ENCODE peak calls at places on chromosome 2, in five cellular contexts. One of them, this sample, is unnamed.

GRCh38 chr2:238025741-238026360 is 35.0 kb upstream of the SCLY start:
- DNase-seq in GM23248: no peak
- DNase-seq in IMR-90: no peak
- DNase-seq in K562: no peak
- DNase-seq in endothelial cell of umbilical vein: no peak
- DNase-seq in this sample: no peak

GRCh38 chr2:19359456-19359855 is 1.0 kb upstream of the OSR1 start:
- DNase-seq in GM23248: no peak
- DNase-seq in IMR-90: no peak
- DNase-seq in K562: no peak
- DNase-seq in endothelial cell of umbilical vein: no peak
- DNase-seq in this sample: no peak

GRCh38 chr2:237687666-237688065 is 60.3 kb downstream of the LRRFIP1 start:
- DNase-seq in GM23248: peak
- DNase-seq in IMR-90: peak
- DNase-seq in K562: peak
- DNase-seq in endothelial cell of umbilical vein: no peak
- DNase-seq in this sample: peak

GRCh38 chr2:55268288-55268906 is 634 bp downstream of the MTIF2 start:
- DNase-seq in GM23248: no peak
- DNase-seq in IMR-90: no peak
- DNase-seq in K562: no peak
- DNase-seq in endothelial cell of umbilical vein: no peak
- DNase-seq in this sample: no peak

GRCh38 chr2:58516695-58517094 is 275.6 kb upstream of the FANCL start:
- DNase-seq in GM23248: no peak
- DNase-seq in IMR-90: no peak
- DNase-seq in K562: no peak
- DNase-seq in endothelial cell of umbilical vein: no peak
- DNase-seq in this sample: no peak

GRCh38 chr2:112768432-112768831 is 4.0 kb upstream of the CKAP2L start:
- DNase-seq in GM23248: peak
- DNase-seq in IMR-90: peak
- DNase-seq in K562: no peak
- DNase-seq in endothelial cell of umbilical vein: no peak
- DNase-seq in this sample: no peak

GRCh38 chr2:217795067-217795466 is 207.7 kb downstream of the TNS1 start:
- DNase-seq in GM23248: no peak
- DNase-seq in IMR-90: no peak
- DNase-seq in K562: no peak
- DNase-seq in endothelial cell of umbilical vein: no peak
- DNase-seq in this sample: peak

GRCh38 chr2:124272442-124272841 is 247.4 kb downstream of the CNTNAP5 start:
- DNase-seq in GM23248: no peak
- DNase-seq in IMR-90: no peak
- DNase-seq in K562: no peak
- DNase-seq in endothelial cell of umbilical vein: no peak
- DNase-seq in this sample: no peak

GRCh38 chr2:109089602-109090300 is 39.3 kb upstream of the SH3RF3 start:
- DNase-seq in GM23248: peak
- DNase-seq in IMR-90: peak
- DNase-seq in K562: no peak
- DNase-seq in endothelial cell of umbilical vein: peak
- DNase-seq in this sample: no peak

GRCh38 chr2:110101280-110101844 is 14.3 kb downstream of the MALL start:
- DNase-seq in GM23248: peak
- DNase-seq in IMR-90: peak
- DNase-seq in K562: peak
- DNase-seq in endothelial cell of umbilical vein: peak
- DNase-seq in this sample: peak

GRCh38 chr2:105754999-105755398 is 10.3 kb downstream of the NCK2 start:
- DNase-seq in GM23248: no peak
- DNase-seq in IMR-90: no peak
- DNase-seq in K562: no peak
- DNase-seq in endothelial cell of umbilical vein: no peak
- DNase-seq in this sample: no peak

GRCh38 chr2:20226152-20226545 is 1.2 kb upstream of the SDC1 start:
- DNase-seq in GM23248: no peak
- DNase-seq in IMR-90: no peak
- DNase-seq in K562: no peak
- DNase-seq in endothelial cell of umbilical vein: no peak
- DNase-seq in this sample: no peak

GRCh38 chr2:16175247-16175825 is 235.0 kb downstream of the MYCN start:
- DNase-seq in GM23248: no peak
- DNase-seq in IMR-90: no peak
- DNase-seq in K562: no peak
- DNase-seq in endothelial cell of umbilical vein: no peak
- DNase-seq in this sample: no peak

GRCh38 chr2:5697554-5697953 is 5.4 kb downstream of the SOX11 start:
- DNase-seq in GM23248: no peak
- DNase-seq in IMR-90: no peak
- DNase-seq in K562: no peak
- DNase-seq in endothelial cell of umbilical vein: no peak
- DNase-seq in this sample: no peak

GRCh38 chr2:40535891-40536290 is 84.0 kb upstream of the SLC8A1 start:
- DNase-seq in GM23248: no peak
- DNase-seq in IMR-90: no peak
- DNase-seq in K562: no peak
- DNase-seq in endothelial cell of umbilical vein: no peak
- DNase-seq in this sample: no peak

GRCh38 chr2:110642360-110642759 is 35.5 kb downstream of the BUB1 start:
- DNase-seq in GM23248: no peak
- DNase-seq in IMR-90: no peak
- DNase-seq in K562: no peak
- DNase-seq in endothelial cell of umbilical vein: no peak
- DNase-seq in this sample: no peak

GRCh38 chr2:165901996-165902395 is 51.6 kb downstream of the TTC21B start:
- DNase-seq in GM23248: no peak
- DNase-seq in IMR-90: no peak
- DNase-seq in K562: no peak
- DNase-seq in endothelial cell of umbilical vein: no peak
- DNase-seq in this sample: no peak

GRCh38 chr2:1750935-1751767 is 6.8 kb upstream of the PXDN start:
- DNase-seq in GM23248: peak
- DNase-seq in IMR-90: peak
- DNase-seq in K562: peak
- DNase-seq in endothelial cell of umbilical vein: peak
- DNase-seq in this sample: peak

GRCh38 chr2:15782009-15782751 is 158.2 kb upstream of the MYCN start:
- DNase-seq in GM23248: peak
- DNase-seq in IMR-90: no peak
- DNase-seq in K562: no peak
- DNase-seq in endothelial cell of umbilical vein: no peak
- DNase-seq in this sample: no peak

GRCh38 chr2:233814063-233814435 is 35.9 kb downstream of the MROH2A start:
- DNase-seq in GM23248: no peak
- DNase-seq in IMR-90: peak
- DNase-seq in K562: no peak
- DNase-seq in endothelial cell of umbilical vein: no peak
- DNase-seq in this sample: no peak

GRCh38 chr2:23235292-23235691 is 149.7 kb upstream of the KLHL29 start:
- DNase-seq in GM23248: peak
- DNase-seq in IMR-90: no peak
- DNase-seq in K562: no peak
- DNase-seq in endothelial cell of umbilical vein: no peak
- DNase-seq in this sample: no peak

GRCh38 chr2:40032650-40033319 is 253.7 kb upstream of the THUMPD2 start:
- DNase-seq in GM23248: peak
- DNase-seq in IMR-90: peak
- DNase-seq in K562: no peak
- DNase-seq in endothelial cell of umbilical vein: peak
- DNase-seq in this sample: no peak

GRCh38 chr2:162266468-162266754 is 23.2 kb upstream of the FAP start:
- DNase-seq in GM23248: no peak
- DNase-seq in IMR-90: no peak
- DNase-seq in K562: no peak
- DNase-seq in endothelial cell of umbilical vein: no peak
- DNase-seq in this sample: no peak

GRCh38 chr2:115294999-115295398 is 852.6 kb downstream of the DPP10 start:
- DNase-seq in GM23248: no peak
- DNase-seq in IMR-90: no peak
- DNase-seq in K562: no peak
- DNase-seq in endothelial cell of umbilical vein: no peak
- DNase-seq in this sample: no peak

GRCh38 chr2:197200056-197200455 is 110.5 kb downstream of the ANKRD44 start:
- DNase-seq in GM23248: no peak
- DNase-seq in IMR-90: no peak
- DNase-seq in K562: no peak
- DNase-seq in endothelial cell of umbilical vein: no peak
- DNase-seq in this sample: no peak

GRCh38 chr2:118842687-118843491 is 4.6 kb downstream of the EN1 start:
- DNase-seq in GM23248: no peak
- DNase-seq in IMR-90: no peak
- DNase-seq in K562: no peak
- DNase-seq in endothelial cell of umbilical vein: peak
- DNase-seq in this sample: no peak

GRCh38 chr2:110645616-110646015 is 32.2 kb downstream of the BUB1 start:
- DNase-seq in GM23248: no peak
- DNase-seq in IMR-90: no peak
- DNase-seq in K562: no peak
- DNase-seq in endothelial cell of umbilical vein: no peak
- DNase-seq in this sample: no peak

GRCh38 chr2:35428548-35428947 is 927.0 kb upstream of the CRIM1 start:
- DNase-seq in GM23248: peak
- DNase-seq in IMR-90: no peak
- DNase-seq in K562: peak
- DNase-seq in endothelial cell of umbilical vein: peak
- DNase-seq in this sample: peak

GRCh38 chr2:4792126-4792525 is 900.1 kb upstream of the SOX11 start:
- DNase-seq in GM23248: no peak
- DNase-seq in IMR-90: no peak
- DNase-seq in K562: no peak
- DNase-seq in endothelial cell of umbilical vein: no peak
- DNase-seq in this sample: no peak

GRCh38 chr2:152098798-152099654 is at the start of gene CACNB4:
- DNase-seq in GM23248: peak
- DNase-seq in IMR-90: no peak
- DNase-seq in K562: no peak
- DNase-seq in endothelial cell of umbilical vein: peak
- DNase-seq in this sample: peak

GRCh38 chr2:152098033-152098797 is 629 bp downstream of the CACNB4 start:
- DNase-seq in GM23248: peak
- DNase-seq in IMR-90: no peak
- DNase-seq in K562: no peak
- DNase-seq in endothelial cell of umbilical vein: no peak
- DNase-seq in this sample: peak

GRCh38 chr2:152097291-152098032 is 1.4 kb downstream of the CACNB4 start:
- DNase-seq in GM23248: peak
- DNase-seq in IMR-90: peak
- DNase-seq in K562: no peak
- DNase-seq in endothelial cell of umbilical vein: peak
- DNase-seq in this sample: no peak

GRCh38 chr2:152100961-152101360 is 2.1 kb upstream of the CACNB4 start:
- DNase-seq in GM23248: no peak
- DNase-seq in IMR-90: no peak
- DNase-seq in K562: no peak
- DNase-seq in endothelial cell of umbilical vein: no peak
- DNase-seq in this sample: no peak

DNA sequence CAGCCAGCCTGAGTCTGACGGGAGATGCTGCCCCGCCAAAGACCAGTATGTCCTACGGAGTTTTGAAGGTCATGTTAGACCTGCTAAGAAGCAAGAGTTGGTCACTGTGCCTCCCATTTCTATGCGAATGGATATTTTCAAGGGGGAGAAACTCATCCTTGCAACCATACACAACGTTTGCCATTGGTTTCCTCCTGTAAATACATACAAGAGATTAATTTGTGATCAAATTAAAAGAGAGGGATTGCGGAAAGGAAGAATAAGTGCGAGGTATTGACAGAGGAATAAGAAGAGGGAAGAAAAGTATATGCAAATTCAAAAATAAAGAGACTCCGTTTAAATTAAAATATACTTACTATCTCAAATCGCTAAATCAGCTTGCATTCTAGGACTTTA is 809 bp upstream of the CACNB4 start:
- DNase-seq in GM23248: no peak
- DNase-seq in IMR-90: no peak
- DNase-seq in K562: no peak
- DNase-seq in endothelial cell of umbilical vein: no peak
- DNase-seq in this sample: no peak
- H3K9ac ChIP-seq in GM23248: no peak
- H3K9ac ChIP-seq in IMR-90: no peak
- H3K9ac ChIP-seq in K562: no peak
- H3K9ac ChIP-seq in endothelial cell of umbilical vein: no peak
- H3K9ac ChIP-seq in this sample: no peak

GRCh38 chr2:44952143-44952805 is 10.8 kb downstream of the SIX3 start:
- DNase-seq in GM23248: peak
- DNase-seq in IMR-90: peak
- DNase-seq in K562: peak
- DNase-seq in endothelial cell of umbilical vein: peak
- DNase-seq in this sample: no peak
- H3K9ac ChIP-seq in GM23248: no peak
- H3K9ac ChIP-seq in IMR-90: no peak
- H3K9ac ChIP-seq in K562: no peak
- H3K9ac ChIP-seq in endothelial cell of umbilical vein: no peak
- H3K9ac ChIP-seq in this sample: no peak

DNA sequence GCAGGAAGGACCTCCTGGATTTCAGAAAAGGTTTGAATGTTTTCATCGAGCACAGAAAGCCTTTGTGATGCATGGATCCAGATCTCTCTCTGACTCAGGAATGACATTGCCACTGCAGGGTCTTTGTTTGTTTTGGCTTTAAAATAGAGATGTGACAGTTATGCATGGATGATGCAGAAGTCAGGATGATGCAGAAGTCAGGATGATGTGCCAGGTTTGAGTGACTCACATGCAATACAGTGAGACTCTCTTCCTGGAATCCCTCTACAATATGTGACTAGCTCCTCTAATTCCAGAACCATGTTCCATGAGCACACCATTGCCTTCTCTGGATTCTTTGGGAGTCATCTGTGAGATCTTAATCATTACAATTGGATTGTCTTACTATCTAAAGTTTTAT is 177.9 kb upstream of the RAB6C start:
- DNase-seq in GM23248: peak
- DNase-seq in IMR-90: peak
- DNase-seq in K562: no peak
- DNase-seq in endothelial cell of umbilical vein: no peak
- DNase-seq in this sample: peak
- H3K9ac ChIP-seq in GM23248: no peak
- H3K9ac ChIP-seq in IMR-90: no peak
- H3K9ac ChIP-seq in K562: no peak
- H3K9ac ChIP-seq in endothelial cell of umbilical vein: no peak
- H3K9ac ChIP-seq in this sample: no peak

GRCh38 chr2:212537311-212538155 is 1.1 kb downstream of the ERBB4 start:
- DNase-seq in GM23248: peak
- DNase-seq in IMR-90: no peak
- DNase-seq in K562: no peak
- DNase-seq in endothelial cell of umbilical vein: peak
- DNase-seq in this sample: peak

GRCh38 chr2:212535963-212536362 is 2.6 kb downstream of the ERBB4 start:
- DNase-seq in GM23248: no peak
- DNase-seq in IMR-90: no peak
- DNase-seq in K562: no peak
- DNase-seq in endothelial cell of umbilical vein: no peak
- DNase-seq in this sample: no peak

GRCh38 chr2:212538156-212539144 is at the start of gene ERBB4:
- DNase-seq in GM23248: peak
- DNase-seq in IMR-90: no peak
- DNase-seq in K562: no peak
- DNase-seq in endothelial cell of umbilical vein: peak
- DNase-seq in this sample: no peak

GRCh38 chr2:212539145-212539880 is 711 bp upstream of the ERBB4 start:
- DNase-seq in GM23248: peak
- DNase-seq in IMR-90: no peak
- DNase-seq in K562: no peak
- DNase-seq in endothelial cell of umbilical vein: peak
- DNase-seq in this sample: peak

GRCh38 chr2:212536385-212537310 is 2.0 kb downstream of the ERBB4 start:
- DNase-seq in GM23248: peak
- DNase-seq in IMR-90: no peak
- DNase-seq in K562: no peak
- DNase-seq in endothelial cell of umbilical vein: peak
- DNase-seq in this sample: peak
- H3K9ac ChIP-seq in GM23248: no peak
- H3K9ac ChIP-seq in IMR-90: no peak
- H3K9ac ChIP-seq in K562: no peak
- H3K9ac ChIP-seq in endothelial cell of umbilical vein: no peak
- H3K9ac ChIP-seq in this sample: no peak